ENCODE peak calls at places on chromosomes 4 and X, in five cellular contexts. R is fibroblast of lung, A is fibroblast of pulmonary artery, L is lung, B is GM23248. N is an unnamed sample.

GRCh38 chr4:157832596-157832995 is 340.2 kb downstream of the GASK1B start:
- DNase-seq in R (no peak), A (no peak), L (no peak), B (no peak), N (no peak)

GRCh38 chr4:52982246-52982950 is 120.3 kb downstream of the RASL11B start:
- DNase-seq in R (peak), A (peak), L (no peak), B (peak), N (peak)

GRCh38 chr4:182449960-182450359 is 206.8 kb downstream of the TENM3 start:
- DNase-seq in R (peak), A (no peak), L (no peak), B (peak), N (peak)

GRCh38 chrX:106933538-106933961 is 13.3 kb downstream of the CLDN2 start:
- DNase-seq in R (peak), A (peak), L (peak), B (no peak), N (peak)

GRCh38 chrX:122501652-122502051 is 682.4 kb upstream of the GRIA3 start:
- DNase-seq in R (no peak), A (no peak), L (no peak), B (no peak), N (no peak)

GRCh38 chr4:101037938-101038413 is 309.4 kb downstream of the PPP3CA start:
- DNase-seq in R (peak), A (no peak), L (no peak), B (peak), N (no peak)

GRCh38 chr4:149291463-149291862 is 524.2 kb downstream of the IQCM start:
- DNase-seq in R (peak), A (peak), L (no peak), B (no peak), N (peak)

GRCh38 chr4:139951051-139951450 is 202.9 kb downstream of the MAML3 start:
- DNase-seq in R (peak), A (peak), L (no peak), B (peak), N (no peak)

GRCh38 chrX:37302569-37302968 is 46.6 kb upstream of the PRRG1 start:
- DNase-seq in R (peak), A (peak), L (no peak), B (peak), N (peak)

GRCh38 chr4:12978310-12978709 is 505.8 kb downstream of the RAB28 start:
- DNase-seq in R (no peak), A (no peak), L (no peak), B (no peak), N (no peak)

GRCh38 chr4:78529569-78530209 is 21.9 kb upstream of the ANXA3 start:
- DNase-seq in R (peak), A (peak), L (no peak), B (peak), N (peak)

GRCh38 chrX:55160685-55161552 is 59.2 kb upstream of the PAGE5 start:
- DNase-seq in R (peak), A (peak), L (peak), B (peak), N (peak)

GRCh38 chrX:97238632-97239031 is 354.9 kb downstream of the RPA4 start:
- DNase-seq in R (peak), A (peak), L (no peak), B (no peak), N (peak)

GRCh38 chr4:110616162-110617062 is 6.5 kb downstream of the PITX2 start:
- DNase-seq in R (no peak), A (no peak), L (no peak), B (no peak), N (no peak)

GRCh38 chrX:134737061-134737460 is 78.8 kb upstream of the PLAC1 start:
- DNase-seq in R (no peak), A (no peak), L (no peak), B (peak), N (peak)

GRCh38 chr4:7170012-7170411 is 22.3 kb upstream of the SORCS2 start:
- DNase-seq in R (no peak), A (no peak), L (no peak), B (no peak), N (no peak)

GRCh38 chrX:138748480-138748879 is 37.0 kb upstream of the FGF13 start:
- DNase-seq in R (no peak), A (peak), L (no peak), B (peak), N (peak)

GRCh38 chr4:86977621-86978184 is 42.9 kb downstream of the AFF1 start:
- DNase-seq in R (peak), A (peak), L (no peak), B (peak), N (peak)

GRCh38 chr4:128322311-128322710 is 34.7 kb upstream of the PGRMC2 start:
- DNase-seq in R (peak), A (no peak), L (no peak), B (peak), N (no peak)

GRCh38 chr4:113327513-113327912 is 278.1 kb downstream of the ANK2 start:
- DNase-seq in R (no peak), A (peak), L (no peak), B (peak), N (peak)

GRCh38 chr4:135575041-135575440 is 1373.5 kb upstream of the PABPC4L start:
- DNase-seq in R (no peak), A (no peak), L (no peak), B (no peak), N (no peak)

GRCh38 chrX:40177489-40177888 is 79.7 kb upstream of the BCOR start:
- DNase-seq in R (no peak), A (no peak), L (no peak), B (no peak), N (no peak)
- H3K4me3 ChIP-seq in R (no peak), A (no peak), L (no peak), B (no peak), N (no peak)

GRCh38 chrX:48694776-48695523 is 1.6 kb upstream of the SUV39H1 start:
- DNase-seq in R (no peak), A (no peak), L (no peak), B (no peak), N (no peak)
- H3K4me3 ChIP-seq in R (no peak), A (no peak), L (no peak), B (no peak), N (no peak)

GRCh38 chrX:115894087-115894486 is 276.5 kb upstream of the AGTR2 start:
- DNase-seq in R (peak), A (peak), L (peak), B (no peak), N (peak)

GRCh38 chrX:115892787-115893671 is 277.5 kb upstream of the AGTR2 start:
- DNase-seq in R (peak), A (peak), L (peak), B (peak), N (peak)

GRCh38 chrX:115892056-115892708 is 278.4 kb upstream of the AGTR2 start:
- DNase-seq in R (no peak), A (no peak), L (peak), B (peak), N (peak)

DNA sequence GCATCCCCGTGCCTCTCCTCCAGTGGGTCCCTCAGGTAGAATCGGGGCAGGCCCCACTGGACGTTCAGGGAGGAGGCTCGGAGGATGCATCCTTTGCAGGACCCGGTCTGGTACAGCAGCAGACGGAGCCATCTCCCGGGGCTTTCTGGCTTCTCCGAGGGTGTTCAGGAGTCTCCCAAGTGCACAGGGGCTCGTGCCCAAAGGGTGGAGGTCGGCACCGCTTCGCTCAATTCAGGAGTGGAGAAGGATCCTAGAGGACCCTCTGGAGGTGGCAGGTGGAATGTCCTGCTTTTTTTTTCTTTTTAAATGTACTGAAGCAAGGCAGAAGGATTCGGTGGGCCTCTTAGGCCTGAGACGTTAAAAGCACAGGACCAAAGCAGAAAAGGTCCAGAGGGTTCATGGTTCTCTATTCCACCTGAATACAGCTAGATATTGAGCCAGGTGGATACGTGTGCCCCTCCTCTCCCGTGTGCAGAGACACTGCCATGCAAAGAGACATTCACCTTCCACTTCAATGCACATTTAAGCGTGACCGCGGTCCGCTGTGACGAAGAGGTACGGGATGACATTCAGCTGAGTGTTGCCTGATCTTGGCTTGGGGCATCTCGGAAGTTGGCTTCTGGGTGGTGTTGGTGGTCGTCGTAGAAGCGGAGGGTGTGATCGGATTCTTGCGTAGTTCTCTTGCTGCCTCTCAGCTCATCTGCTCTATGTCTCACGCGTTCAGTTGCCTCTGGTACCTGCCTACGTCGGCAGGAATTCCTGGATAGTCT is 281.2 kb upstream of the AGTR2 start:
- DNase-seq in R (no peak), A (no peak), L (no peak), B (no peak), N (no peak)
- H3K4me3 ChIP-seq in R (no peak), A (no peak), L (no peak), B (no peak), N (no peak)

DNA sequence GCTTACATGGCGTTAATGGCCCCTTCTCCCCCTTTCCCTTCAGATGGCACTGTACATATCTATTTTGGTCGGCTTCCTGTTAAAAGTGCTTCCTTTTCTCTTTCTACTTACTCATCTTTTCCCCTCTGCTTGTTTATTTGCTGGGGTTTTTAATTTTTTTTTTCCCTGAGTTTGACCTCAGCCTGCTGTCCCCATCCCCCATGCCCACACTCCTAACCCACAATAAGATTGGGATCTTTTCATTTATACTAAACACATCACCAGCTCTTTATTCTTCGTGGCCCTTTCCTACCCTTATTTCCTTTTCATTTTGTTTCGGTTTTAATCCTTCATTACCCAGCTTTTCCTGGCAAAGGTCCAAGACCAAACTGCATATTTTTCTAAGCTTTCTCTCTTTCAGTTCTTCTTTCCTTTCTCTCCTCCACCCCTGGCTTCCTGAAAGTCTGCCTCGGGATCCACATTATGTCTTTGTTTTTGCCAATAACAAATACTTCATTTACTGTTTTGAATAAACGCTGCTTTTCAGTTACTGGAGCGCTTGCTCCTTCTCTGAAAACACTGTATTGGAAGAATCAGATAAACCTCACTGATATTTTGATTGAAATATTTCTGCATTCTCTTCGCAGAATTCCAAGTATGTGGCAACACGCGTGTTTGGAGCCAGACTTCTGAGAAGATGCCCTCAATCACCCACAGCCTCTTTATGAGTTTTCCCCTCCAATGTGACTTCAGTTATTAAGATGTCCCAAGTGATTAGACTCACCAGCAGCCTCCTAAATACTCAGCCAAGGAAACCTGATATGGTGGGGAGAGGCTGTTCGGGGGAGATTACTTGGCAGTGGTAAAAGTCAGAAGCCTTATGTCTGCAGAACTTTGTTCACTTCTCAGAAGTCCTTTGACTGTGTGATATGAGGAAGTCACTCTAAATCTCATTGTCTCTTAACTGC is 151.8 kb upstream of the USP9X start:
- DNase-seq in R (peak), A (peak), L (no peak), B (peak), N (peak)
- H3K4me3 ChIP-seq in R (no peak), A (peak), L (no peak), B (peak), N (peak)

DNA sequence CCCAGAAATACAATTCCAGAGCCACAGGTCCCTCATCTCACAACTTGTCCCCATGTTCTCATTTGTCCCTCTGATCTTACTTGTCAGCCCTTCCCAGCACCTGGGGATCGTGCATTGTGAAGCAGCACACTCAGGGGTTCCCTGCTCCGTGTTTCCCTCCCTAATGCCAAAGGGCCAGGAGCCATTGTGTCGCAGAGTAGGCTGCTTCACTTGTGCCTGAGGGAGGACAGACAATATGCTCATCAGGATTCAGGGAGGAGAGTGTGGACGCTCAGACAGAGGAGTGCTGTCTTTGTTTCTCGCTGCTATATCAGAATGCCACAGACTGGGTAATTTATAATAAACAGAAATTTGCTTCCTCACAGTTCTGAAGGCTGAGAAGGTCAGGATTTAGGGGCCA is 315.3 kb downstream of the TRIML1 start:
- DNase-seq in R (no peak), A (no peak), L (no peak), B (no peak), N (no peak)
- H3K4me3 ChIP-seq in R (no peak), A (no peak), L (no peak), B (no peak), N (no peak)

GRCh38 chr4:145732001-145732400 is 52.1 kb downstream of the C4orf51 start:
- DNase-seq in R (no peak), A (no peak), L (no peak), B (no peak), N (no peak)

GRCh38 chr4:145731026-145731425 is 51.1 kb downstream of the C4orf51 start:
- DNase-seq in R (peak), A (peak), L (no peak), B (peak), N (peak)

GRCh38 chr4:145734051-145734450 is 54.1 kb downstream of the C4orf51 start:
- DNase-seq in R (peak), A (peak), L (no peak), B (peak), N (peak)

GRCh38 chr4:145732895-145733880 is 53.2 kb downstream of the C4orf51 start:
- DNase-seq in R (peak), A (peak), L (peak), B (peak), N (peak)

DNA sequence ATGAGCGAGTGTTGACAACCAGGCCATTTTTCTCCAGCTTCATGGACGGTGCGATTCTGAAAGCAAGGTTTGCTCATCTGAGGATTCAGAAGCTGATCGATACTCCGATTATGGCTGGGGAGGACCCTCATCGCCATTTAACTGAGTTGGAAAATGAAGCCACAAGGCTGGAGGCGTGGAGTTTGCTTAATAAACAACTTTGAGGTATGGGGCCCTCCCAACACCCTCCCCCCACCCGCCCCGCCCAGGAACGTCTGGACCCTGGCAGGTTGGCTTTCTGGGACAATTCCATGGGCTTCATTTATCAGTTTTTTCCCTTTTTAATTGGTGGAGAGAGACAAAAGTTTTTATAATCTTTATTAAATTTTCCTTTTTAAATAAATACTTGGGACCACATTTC is 52.5 kb downstream of the C4orf51 start:
- DNase-seq in R (no peak), A (no peak), L (no peak), B (peak), N (no peak)
- H3K4me3 ChIP-seq in R (peak), A (peak), L (peak), B (peak), N (peak)

N was measured in fibroblast of the aortic adventitia.